ENCODE peak calls at places on chromosomes 11 and 22, in six cellular contexts. G is dorsolateral prefrontal cortex; U is heart left ventricle; R is glutamatergic neuron; A is HFFc6; I is CD8-positive, alpha-beta T cell. L is an unnamed sample.

GRCh38 chr11:35160248-35160820 is 21.4 kb downstream of the CD44 start:
- DNase-seq in R (no peak), I (no peak), G (no peak), U (no peak), A (no peak), L (no peak)

GRCh38 chr11:29328961-29329441 is 687.8 kb downstream of the KCNA4 start:
- DNase-seq in A (peak), I (no peak), G (no peak), R (no peak), U (no peak), L (no peak)

GRCh38 chr11:8634498-8634897 is 40.5 kb upstream of the STK33 start:
- DNase-seq in U (no peak), I (no peak), A (no peak), G (no peak), R (no peak), L (no peak)

GRCh38 chr11:35617687-35618496 is at the start of gene FJX1:
- DNase-seq in G (peak), I (no peak), A (peak), U (peak), R (peak), L (peak)

GRCh38 chr22:26536056-26536761 is 23.9 kb upstream of the TFIP11 start:
- DNase-seq in G (no peak), A (no peak), U (no peak), R (no peak), I (no peak), L (no peak)

GRCh38 chr11:74255741-74256369 is 55.6 kb downstream of the P4HA3 start:
- DNase-seq in R (peak), I (peak), G (no peak), A (peak), U (no peak), L (peak)

GRCh38 chr11:121466063-121466794 is 13.5 kb upstream of the SORL1-AS1 start:
- DNase-seq in A (peak), U (peak), G (peak), R (peak), I (no peak), L (peak)

GRCh38 chr11:35083181-35084061 is 55.5 kb upstream of the CD44 start:
- DNase-seq in I (peak), G (peak), R (no peak), A (peak), U (no peak), L (no peak)

GRCh38 chr22:31160328-31160978 is 471 bp downstream of the RNF185 start:
- DNase-seq in A (no peak), I (no peak), U (no peak), G (no peak), R (peak), L (peak)

GRCh38 chr11:23540101-23540561 is 679.9 kb upstream of the CCDC179 start:
- DNase-seq in U (no peak), I (no peak), G (no peak), A (peak), R (no peak), L (peak)

GRCh38 chr11:7186190-7186589 is 65.5 kb upstream of the SYT9 start:
- DNase-seq in A (peak), G (no peak), I (no peak), R (no peak), U (no peak), L (no peak)

GRCh38 chr11:120125005-120125404 is 12.9 kb downstream of the TRIM29 start:
- DNase-seq in G (peak), R (no peak), I (no peak), U (no peak), A (peak), L (no peak)

GRCh38 chr22:46750861-46751260 is 11.6 kb upstream of the TBC1D22A start:
- DNase-seq in U (no peak), R (no peak), A (no peak), G (no peak), I (no peak), L (no peak)

GRCh38 chr11:122107566-122107965 is 8.4 kb downstream of the BLID start:
- DNase-seq in G (no peak), R (no peak), I (no peak), A (no peak), U (no peak), L (no peak)

GRCh38 chr11:103406357-103406756 is 297.1 kb downstream of the DYNC2H1 start:
- DNase-seq in R (no peak), A (no peak), I (no peak), G (no peak), U (no peak), L (no peak)

GRCh38 chr11:16607675-16608644 is 130.5 kb upstream of the C11orf58 start:
- DNase-seq in A (peak), U (peak), R (peak), I (no peak), G (no peak), L (peak)

GRCh38 chr22:37230673-37231405 is 13.2 kb downstream of the RAC2 start:
- DNase-seq in A (peak), U (no peak), G (no peak), I (no peak), R (no peak), L (peak)

GRCh38 chr11:132858203-132858602 is 674.1 kb downstream of the OPCML start:
- DNase-seq in A (peak), R (peak), U (no peak), G (no peak), I (no peak), L (peak)

GRCh38 chr11:13276852-13277718 is 505 bp upstream of the BMAL1 start:
- DNase-seq in U (peak), G (peak), R (peak), A (peak), I (peak), L (peak)

GRCh38 chr22:47274196-47274595 is 511.7 kb downstream of the TBC1D22A start:
- DNase-seq in A (no peak), G (no peak), U (no peak), R (no peak), I (no peak), L (no peak)

GRCh38 chr22:49701380-49702067 is 126.1 kb downstream of the BRD1 start:
- DNase-seq in A (no peak), I (no peak), G (no peak), U (no peak), R (no peak), L (no peak)

GRCh38 chr11:83895516-83895915 is 609.3 kb upstream of the CCDC90B start:
- DNase-seq in A (no peak), G (no peak), R (no peak), U (no peak), I (no peak), L (no peak)

GRCh38 chr11:72574534-72575460 is 99.4 kb downstream of the PDE2A start:
- DNase-seq in A (no peak), G (no peak), R (no peak), I (no peak), U (no peak), L (peak)

GRCh38 chr11:2751523-2752203 is 51.9 kb upstream of the KCNQ1OT1 start:
- DNase-seq in U (peak), R (peak), A (no peak), G (peak), I (no peak), L (no peak)

GRCh38 chr22:46934746-46935491 is 172.5 kb downstream of the TBC1D22A start:
- DNase-seq in A (peak), U (no peak), G (no peak), I (no peak), R (no peak), L (no peak)

GRCh38 chr11:119405986-119406385 is 17.0 kb downstream of the THY1 start:
- DNase-seq in A (peak), G (no peak), U (no peak), I (no peak), R (no peak), L (no peak)

GRCh38 chr22:45503816-45504702 is 1.4 kb downstream of the FBLN1 start:
- DNase-seq in R (peak), U (peak), I (no peak), A (peak), G (no peak), L (peak)

GRCh38 chr11:47551086-47551485 is 1.8 kb downstream of the CELF1 start:
- DNase-seq in U (no peak), I (no peak), R (no peak), G (no peak), A (peak), L (no peak)
- TF ChIP-seq CTCF in U (no peak), I (no peak), R (peak), G (no peak), A (peak), L (no peak)

DNA sequence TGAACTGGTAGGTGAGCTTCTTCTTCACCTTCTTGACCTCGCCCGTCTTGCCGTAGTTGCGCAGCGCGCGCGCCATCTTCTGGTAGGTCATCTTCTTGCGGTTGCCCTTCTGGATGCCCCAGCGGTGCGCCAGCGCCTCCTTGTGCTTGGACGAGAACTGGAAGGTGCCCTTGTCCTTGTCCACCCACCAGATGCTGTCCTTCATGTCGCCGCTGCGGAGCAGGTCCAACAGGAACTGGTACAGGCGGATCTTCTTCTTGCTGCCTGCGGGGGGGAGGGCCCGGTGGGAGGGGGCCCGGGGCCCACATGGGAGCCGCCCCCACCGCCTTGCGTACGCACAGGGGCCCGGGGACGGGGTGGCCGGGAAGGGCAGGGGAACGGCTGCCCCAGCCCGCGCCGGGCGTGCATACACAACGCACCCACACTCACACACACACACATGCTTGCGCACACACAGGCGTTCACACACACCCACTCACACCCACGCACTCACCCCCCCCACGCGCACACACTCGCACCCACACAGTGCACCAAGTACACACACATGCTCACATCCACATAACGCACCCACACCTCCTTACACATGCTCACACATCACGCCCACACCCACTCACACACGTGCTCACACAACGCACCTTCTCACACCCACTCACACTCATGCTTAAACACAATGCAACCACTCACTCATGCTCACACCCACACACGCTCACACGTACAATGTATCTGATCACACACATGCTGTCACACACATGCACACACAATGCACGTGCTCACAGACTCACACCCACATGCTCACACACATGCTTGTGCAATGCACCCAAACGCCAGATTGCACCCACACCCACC is 3.0 kb upstream of the MYBPC3 start:
- DNase-seq in G (peak), U (peak), A (peak), R (peak), I (no peak), L (peak)
- TF ChIP-seq CTCF in G (peak), U (peak), A (peak), R (peak), I (no peak), L (peak)

GRCh38 chr11:46541593-46542371 is 52.0 kb downstream of the AMBRA1 start:
- DNase-seq in U (peak), R (no peak), A (no peak), G (peak), I (no peak), L (no peak)
- TF ChIP-seq CTCF in U (no peak), R (no peak), A (no peak), G (no peak), I (no peak), L (no peak)

GRCh38 chr11:85464283-85464682 is 162.9 kb downstream of the DLG2 start:
- DNase-seq in U (no peak), G (no peak), I (no peak), A (no peak), R (no peak), L (no peak)
- TF ChIP-seq CTCF in U (peak), G (no peak), I (no peak), A (no peak), R (no peak), L (no peak)

GRCh38 chr22:17095538-17095937 is 10.7 kb downstream of the IL17RA start:
- DNase-seq in G (no peak), R (peak), U (no peak), A (no peak), I (no peak), L (peak)
- TF ChIP-seq CTCF in G (peak), R (peak), U (peak), A (peak), I (no peak), L (peak)

DNA sequence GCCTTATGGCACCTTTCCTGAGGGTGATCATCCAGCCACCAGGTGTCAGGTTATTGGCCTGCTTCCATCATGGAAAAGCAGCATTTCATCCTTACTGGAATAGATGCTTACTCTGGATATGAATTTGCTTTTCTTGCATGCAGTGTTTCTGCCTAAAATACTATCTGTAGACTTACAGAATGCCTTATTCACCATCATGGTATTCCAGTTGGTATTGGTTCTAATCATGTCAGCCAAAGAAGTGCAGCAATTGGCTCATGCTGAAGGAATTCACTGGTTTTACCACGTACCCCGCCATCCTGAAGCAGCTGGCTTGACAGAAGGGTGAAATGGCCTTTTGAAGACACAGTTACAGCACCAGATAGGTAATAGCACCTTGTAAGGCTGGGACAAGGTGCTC is 194.2 kb downstream of the AASDHPPT start:
- DNase-seq in R (no peak), I (no peak), A (no peak), G (no peak), U (no peak), L (no peak)
- TF ChIP-seq CTCF in R (no peak), I (no peak), A (no peak), G (no peak), U (no peak), L (no peak)

DNA sequence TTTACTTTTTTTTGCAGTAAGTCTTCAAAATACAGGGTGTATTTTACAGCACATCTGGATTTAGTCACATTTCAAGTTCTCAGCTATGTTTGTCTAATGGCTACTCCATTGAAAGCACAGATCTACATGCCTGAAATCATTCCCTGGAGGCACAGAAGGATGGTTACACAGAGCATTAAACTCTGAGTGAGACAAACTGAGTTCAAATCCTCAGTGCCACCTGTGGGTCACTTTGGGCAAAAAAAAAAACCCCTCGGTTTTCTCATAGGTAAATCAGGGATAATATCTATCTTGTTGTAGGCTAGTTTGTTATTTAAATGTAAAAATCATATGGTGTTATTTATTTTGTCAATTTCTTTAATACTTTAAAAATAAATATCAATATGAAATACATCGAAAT is 7.7 kb downstream of the ANKRD49 start:
- DNase-seq in I (no peak), G (no peak), R (no peak), U (no peak), A (no peak), L (no peak)
- TF ChIP-seq CTCF in I (no peak), G (no peak), R (no peak), U (no peak), A (no peak), L (no peak)

DNA sequence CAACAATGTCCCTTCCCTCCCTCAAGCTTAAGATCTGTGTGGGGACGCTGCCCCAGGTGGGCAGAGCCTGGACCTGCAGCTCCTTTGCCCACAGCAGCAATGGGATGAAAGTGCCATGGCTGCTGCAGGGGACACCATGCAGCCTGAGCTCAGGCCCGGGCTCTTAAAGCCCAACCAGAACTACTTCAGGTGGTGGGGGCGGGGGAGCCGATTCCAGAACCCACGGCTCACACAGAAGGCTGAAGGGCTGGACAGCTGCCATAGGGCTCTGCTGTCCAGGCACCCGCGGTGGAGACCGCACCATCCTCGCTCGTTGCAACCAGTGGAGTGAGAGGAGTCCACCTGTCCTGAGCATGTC is 12.5 kb downstream of the CHID1 start:
- DNase-seq in A (no peak), U (no peak), R (peak), G (no peak), I (no peak), L (peak)
- TF ChIP-seq CTCF in A (peak), U (no peak), R (peak), G (no peak), I (no peak), L (peak)

GRCh38 chr22:19843857-19844422 is 10.7 kb downstream of the GNB1L start:
- DNase-seq in A (no peak), G (no peak), I (no peak), U (no peak), R (no peak), L (no peak)

GRCh38 chr22:19846620-19847344 is 7.9 kb downstream of the GNB1L start:
- DNase-seq in U (no peak), R (no peak), A (no peak), I (no peak), G (no peak), L (no peak)

GRCh38 chr22:19847345-19847632 is 7.4 kb downstream of the GNB1L start:
- DNase-seq in U (no peak), I (no peak), A (no peak), G (no peak), R (no peak), L (no peak)

GRCh38 chr22:19844423-19845368 is 10.0 kb downstream of the GNB1L start:
- DNase-seq in U (peak), A (peak), I (no peak), R (peak), G (no peak), L (no peak)

GRCh38 chr22:19845369-19845722 is 9.3 kb downstream of the GNB1L start:
- DNase-seq in R (no peak), U (no peak), A (no peak), G (no peak), I (no peak), L (no peak)
- TF ChIP-seq CTCF in R (no peak), U (no peak), A (no peak), G (no peak), I (no peak), L (no peak)